ENCODE peak calls at places on chromosomes 1 and 21, in seven cellular contexts. E, G, Q, L, O, I and R are unnamed samples.

GRCh38 chr1:216523449-216524190 is 100.4 kb upstream of the USH2A start:
- DNase-seq in E (no peak), G (no peak), Q (no peak), L (no peak), O (peak; percentile 90), I (peak; percentile 72), R (no peak)

GRCh38 chr1:224623743-224624333 is 7.7 kb downstream of the CNIH3 start:
- DNase-seq in E (peak; percentile 30), G (no peak), Q (no peak), L (peak; percentile 69), O (peak; percentile 84), I (peak; percentile 99), R (no peak)

GRCh38 chr1:11885922-11886321 is 27.2 kb upstream of the NPPB start:
- DNase-seq in E (no peak), G (no peak), Q (no peak), L (no peak), O (no peak), I (no peak), R (peak; percentile 30)

GRCh38 chr1:61082336-61083013 is at the start of gene NFIA:
- DNase-seq in E (peak; percentile 76), G (peak; percentile 53), Q (peak; percentile 65), L (peak; percentile 87), O (peak; percentile 84), I (peak; percentile 62), R (peak; percentile 80)

GRCh38 chr1:17117451-17118265 is 1.6 kb downstream of the PADI2 start:
- DNase-seq in E (no peak), G (no peak), Q (no peak), L (no peak), O (no peak), I (no peak), R (no peak)

GRCh38 chr1:78834201-78834741 is 172.3 kb downstream of the ADGRL4 start:
- DNase-seq in E (no peak), G (no peak), Q (no peak), L (no peak), O (no peak), I (no peak), R (no peak)

GRCh38 chr1:162878000-162878596 is 17.1 kb upstream of the CCDC190 start:
- DNase-seq in E (peak; percentile 51), G (peak; percentile 22), Q (no peak), L (peak; percentile 51), O (peak; percentile 86), I (peak; percentile 76), R (no peak)

GRCh38 chr1:204338359-204338758 is 21.4 kb downstream of the PLEKHA6 start:
- DNase-seq in E (peak; percentile 63), G (no peak), Q (no peak), L (peak; percentile 67), O (no peak), I (no peak), R (no peak)

GRCh38 chr1:64890699-64891439 is 75.5 kb downstream of the JAK1 start:
- DNase-seq in E (no peak), G (no peak), Q (no peak), L (no peak), O (no peak), I (no peak), R (no peak)

GRCh38 chr1:94803517-94804441 is 16.4 kb upstream of the SLC44A3 start:
- DNase-seq in E (peak; percentile 49), G (no peak), Q (no peak), L (no peak), O (peak; percentile 52), I (no peak), R (no peak)

GRCh38 chr1:91553196-91553595 is 52.5 kb downstream of the CDC7 start:
- DNase-seq in E (no peak), G (no peak), Q (no peak), L (no peak), O (peak; percentile 92), I (no peak), R (no peak)

GRCh38 chr21:17386498-17386897 is 126.3 kb upstream of the CXADR start:
- DNase-seq in E (no peak), G (no peak), Q (no peak), L (no peak), O (no peak), I (no peak), R (no peak)

GRCh38 chr1:24289937-24290595 is 29.1 kb upstream of the GRHL3 start:
- DNase-seq in E (peak; percentile 88), G (peak; percentile 88), Q (peak; percentile 61), L (peak; percentile 84), O (peak; percentile 97), I (no peak), R (peak; percentile 96)

GRCh38 chr1:29709711-29710169 is 473.4 kb downstream of the PTPRU start:
- DNase-seq in E (no peak), G (no peak), Q (no peak), L (no peak), O (peak; percentile 49), I (no peak), R (no peak)

GRCh38 chr21:32886339-32886738 is 114.8 kb upstream of the PAXBP1 start:
- DNase-seq in E (no peak), G (no peak), Q (no peak), L (peak; percentile 32), O (no peak), I (peak; percentile 82), R (no peak)

GRCh38 chr1:111758373-111758772 is 2.7 kb downstream of the DDX20 start:
- DNase-seq in E (no peak), G (no peak), Q (no peak), L (peak; percentile 35), O (no peak), I (no peak), R (no peak)

GRCh38 chr1:154179951-154180687 is 11.8 kb downstream of the TPM3 start:
- DNase-seq in E (peak; percentile 69), G (no peak), Q (no peak), L (peak; percentile 86), O (no peak), I (peak; percentile 34), R (no peak)

GRCh38 chr1:66563094-66563800 is 29.3 kb downstream of the SGIP1 start:
- DNase-seq in E (no peak), G (no peak), Q (no peak), L (no peak), O (peak; percentile 90), I (no peak), R (no peak)

GRCh38 chr1:67853704-67854103 is 20.4 kb upstream of the GNG12 start:
- DNase-seq in E (peak; percentile 62), G (peak; percentile 59), Q (peak; percentile 65), L (peak; percentile 54), O (peak; percentile 82), I (peak; percentile 29), R (peak; percentile 64)

GRCh38 chr1:89490389-89490788 is 34.2 kb upstream of the LRRC8B start:
- DNase-seq in E (no peak), G (no peak), Q (no peak), L (no peak), O (no peak), I (no peak), R (no peak)
- H3K4me1 ChIP-seq in E (no peaks in the 10 kb centered on the region), G (no peaks in the 10 kb centered on the region), Q (no peaks in the 10 kb centered on the region), L (no peaks in the 10 kb centered on the region), O (no peaks in the 10 kb centered on the region), I (peaks cover 4% of the 10 kb centered on the region), R (no peaks in the 10 kb centered on the region)

GRCh38 chr1:232966663-232967062 is 16.3 kb downstream of the NTPCR start:
- DNase-seq in E (peak; percentile 84), G (no peak), Q (no peak), L (peak; percentile 95), O (no peak), I (no peak), R (no peak)
- H3K4me3 ChIP-seq in E (no peak overlapping the region), G (no peak overlapping the region), Q (no peak overlapping the region), L (no peak overlapping the region), O (no peak overlapping the region), I (no peak overlapping the region), R (no peak overlapping the region)

GRCh38 chr1:164581762-164582161 is 22.8 kb downstream of the PBX1 start:
- DNase-seq in E (no peak), G (no peak), Q (no peak), L (no peak), O (no peak), I (no peak), R (no peak)
- H3K4me1 ChIP-seq in E (no peaks in the 10 kb centered on the region), G (peaks cover 34% of the 10 kb centered on the region), Q (no peaks in the 10 kb centered on the region), L (no peaks in the 10 kb centered on the region), O (peaks cover 3% of the 10 kb centered on the region), I (peaks cover 22% of the 10 kb centered on the region), R (peaks cover 10% of the 10 kb centered on the region)

GRCh38 chr1:82697965-82698364 is 897.2 kb downstream of the ADGRL2 start:
- DNase-seq in E (no peak), G (no peak), Q (no peak), L (no peak), O (no peak), I (no peak), R (no peak)
- H3K4me3 ChIP-seq in E (no peak overlapping the region), G (no peak overlapping the region), Q (no peak overlapping the region), L (no peak overlapping the region), O (no peak overlapping the region), I (no peak overlapping the region), R (no peak overlapping the region)

GRCh38 chr1:113615425-113615824 is 143.9 kb downstream of the PHTF1 start:
- DNase-seq in E (no peak), G (no peak), Q (no peak), L (no peak), O (no peak), I (no peak), R (no peak)
- H3K4me1 ChIP-seq in E (no peaks in the 10 kb centered on the region), G (no peaks in the 10 kb centered on the region), Q (no peaks in the 10 kb centered on the region), L (no peaks in the 10 kb centered on the region), O (no peaks in the 10 kb centered on the region), I (no peaks in the 10 kb centered on the region), R (no peaks in the 10 kb centered on the region)

GRCh38 chr1:175388286-175388685 is 195.7 kb upstream of the KIAA0040 start:
- DNase-seq in E (no peak), G (no peak), Q (no peak), L (no peak), O (no peak), I (no peak), R (no peak)
- H3K4me3 ChIP-seq in E (no peak overlapping the region), G (no peak overlapping the region), Q (no peak overlapping the region), L (no peak overlapping the region), O (no peak overlapping the region), I (no peak overlapping the region), R (no peak overlapping the region)

DNA sequence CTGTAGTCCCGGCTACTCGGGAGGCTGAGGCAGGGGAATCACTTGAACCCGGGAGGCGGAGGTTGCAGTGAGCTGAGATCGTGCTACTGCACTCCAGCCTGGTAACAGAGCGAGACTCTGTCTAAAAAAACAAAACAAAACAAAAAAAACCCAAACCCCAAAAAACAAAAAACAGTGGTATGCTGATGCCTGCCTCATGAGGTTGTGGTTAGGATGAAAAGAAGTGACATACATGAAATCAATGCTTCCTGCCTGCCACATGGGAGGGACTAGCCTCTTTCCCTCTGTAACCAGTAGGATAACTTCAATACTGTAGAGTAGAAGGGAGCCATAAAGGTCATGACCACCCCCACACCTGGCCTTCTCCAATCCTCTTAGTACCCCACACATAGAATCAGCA is 55.2 kb downstream of the TENT5C start:
- DNase-seq in E (no peak), G (no peak), Q (no peak), L (peak; percentile 21), O (no peak), I (peak; percentile 54), R (no peak)
- H3K4me1 ChIP-seq in E (peaks cover 5% of the 10 kb centered on the region), G (no peaks in the 10 kb centered on the region), Q (no peaks in the 10 kb centered on the region), L (no peaks in the 10 kb centered on the region), O (no peaks in the 10 kb centered on the region), I (peaks cover 90% of the 10 kb centered on the region), R (peaks cover 2% of the 10 kb centered on the region)